ENCODE peak calls at places on chromosomes 7 and 10, in ten cellular contexts. A, J, Y, L, X, I, N, S, B and E are unnamed samples.

GRCh38 chr10:34255075-34255474 is 560.0 kb downstream of the PARD3 start:
- DNase-seq in A (no peak), J (no peak), Y (no peak), L (no peak), X (no peak), I (no peak), N (no peak), S (no peak), B (no peak), E (no peak)

GRCh38 chr7:92835851-92836488 is 403 bp downstream of the CDK6 start:
- DNase-seq in A (no peak), J (peak), Y (peak), L (no peak), X (no peak), I (peak), N (no peak), S (no peak), B (no peak), E (no peak)

GRCh38 chr10:82278401-82279182 is 403.6 kb downstream of the NRG3 start:
- DNase-seq in A (no peak), J (no peak), Y (no peak), L (no peak), X (no peak), I (no peak), N (no peak), S (no peak), B (no peak), E (no peak)

GRCh38 chr7:63900394-63901203 is 98.0 kb upstream of the ZNF722 start:
- DNase-seq in A (no peak), J (peak), Y (peak), L (peak), X (peak), I (peak), N (peak), S (peak), B (peak), E (peak)

GRCh38 chr10:14779053-14779649 is 4.5 kb upstream of the FAM107B start:
- DNase-seq in A (peak), J (no peak), Y (no peak), L (no peak), X (no peak), I (no peak), N (no peak), S (no peak), B (no peak), E (peak)

GRCh38 chr7:159061674-159062212 is 82.9 kb downstream of the VIPR2 start:
- DNase-seq in A (no peak), J (no peak), Y (peak), L (no peak), X (no peak), I (no peak), N (no peak), S (no peak), B (no peak), E (no peak)

GRCh38 chr7:333399-333776 is 43.4 kb downstream of the FOXL3 start:
- DNase-seq in A (no peak), J (peak), Y (no peak), L (no peak), X (peak), I (no peak), N (peak), S (no peak), B (no peak), E (no peak)

GRCh38 chr7:75986147-75986781 is 8.1 kb downstream of the TMEM120A start:
- DNase-seq in A (no peak), J (no peak), Y (peak), L (no peak), X (peak), I (no peak), N (no peak), S (no peak), B (no peak), E (no peak)

GRCh38 chr7:98110249-98111022 is 3.8 kb downstream of the LMTK2 start:
- DNase-seq in A (peak), J (peak), Y (no peak), L (no peak), X (no peak), I (peak), N (no peak), S (no peak), B (no peak), E (no peak)

GRCh38 chr10:130461631-130462030 is 325.4 kb downstream of the GLRX3 start:
- DNase-seq in A (no peak), J (no peak), Y (no peak), L (no peak), X (no peak), I (no peak), N (no peak), S (no peak), B (no peak), E (no peak)

GRCh38 chr10:69815099-69815498 is 13.4 kb downstream of the COL13A1 start:
- DNase-seq in A (no peak), J (peak), Y (no peak), L (no peak), X (no peak), I (no peak), N (no peak), S (no peak), B (no peak), E (no peak)

GRCh38 chr10:69810998-69811397 is 9.3 kb downstream of the COL13A1 start:
- DNase-seq in A (peak), J (no peak), Y (no peak), L (no peak), X (no peak), I (no peak), N (no peak), S (no peak), B (no peak), E (no peak)

GRCh38 chr10:69816536-69816935 is 14.8 kb downstream of the COL13A1 start:
- DNase-seq in A (no peak), J (no peak), Y (no peak), L (no peak), X (no peak), I (no peak), N (no peak), S (no peak), B (no peak), E (no peak)

GRCh38 chr10:69814251-69814650 is 12.5 kb downstream of the COL13A1 start:
- DNase-seq in A (no peak), J (no peak), Y (no peak), L (no peak), X (no peak), I (no peak), N (no peak), S (no peak), B (no peak), E (no peak)

DNA sequence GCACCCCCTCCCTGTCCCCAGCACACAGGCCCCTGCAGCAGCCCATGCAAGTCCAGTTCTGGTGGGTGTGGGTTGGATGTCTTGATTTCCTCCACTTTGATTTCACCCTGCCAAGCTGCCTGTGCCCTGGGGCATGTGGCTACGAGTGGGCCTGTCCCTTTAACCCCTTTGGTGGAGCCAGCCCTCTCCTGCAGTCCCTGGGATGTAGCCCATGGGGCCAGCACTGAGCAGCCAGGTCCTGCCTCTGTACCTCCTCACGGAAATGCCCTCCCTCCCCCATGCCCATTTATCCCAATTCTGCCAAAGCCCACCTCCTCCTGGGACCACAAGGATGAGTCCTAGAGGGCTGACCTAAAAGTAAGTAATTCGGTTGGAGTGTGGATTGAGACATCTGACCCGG is 11.9 kb downstream of the COL13A1 start:
- DNase-seq in A (no peak), J (no peak), Y (no peak), L (no peak), X (no peak), I (no peak), N (no peak), S (no peak), B (no peak), E (no peak)
- TF ChIP-seq CTCF in A (no peak), J (no peak), Y (no peak), L (no peak), X (no peak), I (no peak), N (no peak), S (no peak), B (no peak), E (no peak)

DNA sequence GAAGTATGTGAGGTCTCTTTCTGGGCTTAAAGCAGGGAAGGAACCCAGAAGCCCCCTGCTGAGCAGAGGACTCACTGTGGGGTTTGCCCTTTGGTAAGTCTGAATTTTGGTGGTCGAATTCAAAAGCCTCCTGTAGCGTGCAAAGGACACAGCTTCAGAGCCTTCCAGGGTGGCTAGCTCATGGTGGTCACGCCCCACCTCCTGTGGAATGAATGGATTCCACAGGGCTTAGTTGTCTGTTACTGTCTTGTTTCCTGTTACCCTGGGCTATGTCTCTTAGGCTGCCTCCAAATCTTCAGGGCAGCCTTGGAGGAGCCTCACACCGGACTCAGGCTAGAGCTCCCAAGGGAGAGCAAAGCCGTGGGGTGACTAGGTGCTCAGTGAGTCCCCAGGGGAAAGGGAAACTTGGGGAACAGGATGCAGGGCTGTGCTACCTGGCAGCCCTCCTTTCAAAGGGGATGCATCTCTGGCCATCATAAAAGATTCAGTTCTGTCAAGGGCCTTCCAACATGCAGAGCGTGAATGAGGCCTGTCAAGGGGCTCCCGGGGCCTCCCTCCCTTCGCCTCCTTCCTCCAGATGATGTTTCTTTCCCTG is 211.7 kb downstream of the CCSER2 start:
- DNase-seq in A (peak), J (no peak), Y (no peak), L (no peak), X (no peak), I (no peak), N (no peak), S (no peak), B (no peak), E (no peak)
- H3K4me3 ChIP-seq in A (no peak), J (no peak), Y (peak), L (no peak), X (no peak), I (peak), N (peak), S (no peak), B (peak), E (no peak)

DNA sequence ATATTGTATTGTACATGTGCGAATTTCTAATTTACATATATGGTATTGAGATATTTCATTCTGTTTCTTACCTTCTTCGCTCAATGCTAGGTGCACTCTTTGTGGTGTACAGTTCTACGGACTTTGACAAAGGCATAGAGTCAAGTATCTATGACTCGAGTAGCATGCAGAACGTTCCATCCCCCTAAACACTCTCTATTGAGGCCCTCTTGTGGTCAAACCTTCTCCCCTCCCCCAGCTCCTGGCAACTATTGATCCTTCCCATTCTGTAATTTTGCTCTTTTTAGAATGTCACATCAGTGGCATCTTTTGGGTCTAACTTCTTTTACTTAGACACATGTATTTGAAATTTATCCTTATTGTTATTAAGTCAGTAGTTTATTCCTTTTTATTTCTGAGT is 30.7 kb upstream of the GDF10 start:
- DNase-seq in A (no peak), J (no peak), Y (no peak), L (no peak), X (no peak), I (no peak), N (no peak), S (no peak), B (no peak), E (no peak)
- TF ChIP-seq CTCF in A (no peak), J (no peak), Y (peak), L (peak), X (no peak), I (no peak), N (no peak), S (no peak), B (no peak), E (peak)

GRCh38 chr10:665579-666091 is 23.8 kb downstream of the DIP2C start:
- DNase-seq in A (peak), J (peak), Y (peak), L (peak), X (no peak), I (no peak), N (no peak), S (no peak), B (no peak), E (peak)
- H3K4me3 ChIP-seq in A (peak), J (no peak), Y (peak), L (peak), X (no peak), I (no peak), N (peak), S (no peak), B (no peak), E (peak)

DNA sequence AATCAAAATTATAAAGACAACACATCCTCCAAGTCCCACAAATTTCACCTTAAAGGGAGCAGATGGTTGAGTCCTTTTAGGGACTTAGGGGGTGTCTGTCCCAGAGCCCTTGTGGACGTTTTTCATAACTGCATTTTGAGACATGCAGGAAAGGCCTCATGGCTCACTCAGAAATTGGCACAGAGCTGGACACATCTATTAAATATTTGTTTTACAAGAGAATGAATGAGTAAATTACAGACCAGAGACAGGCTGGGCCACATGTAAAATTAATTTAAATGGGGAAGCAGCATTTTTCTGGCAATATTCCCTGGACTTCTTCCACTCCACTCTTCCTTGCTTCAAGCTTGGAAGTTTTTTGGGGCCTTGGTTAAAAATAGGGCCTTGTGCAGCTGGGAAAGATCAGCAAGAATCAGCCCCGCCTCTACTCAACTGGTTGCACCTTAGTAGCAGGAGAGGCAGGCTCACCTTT is 20.0 kb downstream of the LAMB1 start:
- DNase-seq in A (peak), J (no peak), Y (no peak), L (no peak), X (no peak), I (no peak), N (no peak), S (no peak), B (no peak), E (peak)
- TF ChIP-seq CTCF in A (no peak), J (no peak), Y (peak), L (no peak), X (no peak), I (no peak), N (peak), S (no peak), B (peak), E (peak)

DNA sequence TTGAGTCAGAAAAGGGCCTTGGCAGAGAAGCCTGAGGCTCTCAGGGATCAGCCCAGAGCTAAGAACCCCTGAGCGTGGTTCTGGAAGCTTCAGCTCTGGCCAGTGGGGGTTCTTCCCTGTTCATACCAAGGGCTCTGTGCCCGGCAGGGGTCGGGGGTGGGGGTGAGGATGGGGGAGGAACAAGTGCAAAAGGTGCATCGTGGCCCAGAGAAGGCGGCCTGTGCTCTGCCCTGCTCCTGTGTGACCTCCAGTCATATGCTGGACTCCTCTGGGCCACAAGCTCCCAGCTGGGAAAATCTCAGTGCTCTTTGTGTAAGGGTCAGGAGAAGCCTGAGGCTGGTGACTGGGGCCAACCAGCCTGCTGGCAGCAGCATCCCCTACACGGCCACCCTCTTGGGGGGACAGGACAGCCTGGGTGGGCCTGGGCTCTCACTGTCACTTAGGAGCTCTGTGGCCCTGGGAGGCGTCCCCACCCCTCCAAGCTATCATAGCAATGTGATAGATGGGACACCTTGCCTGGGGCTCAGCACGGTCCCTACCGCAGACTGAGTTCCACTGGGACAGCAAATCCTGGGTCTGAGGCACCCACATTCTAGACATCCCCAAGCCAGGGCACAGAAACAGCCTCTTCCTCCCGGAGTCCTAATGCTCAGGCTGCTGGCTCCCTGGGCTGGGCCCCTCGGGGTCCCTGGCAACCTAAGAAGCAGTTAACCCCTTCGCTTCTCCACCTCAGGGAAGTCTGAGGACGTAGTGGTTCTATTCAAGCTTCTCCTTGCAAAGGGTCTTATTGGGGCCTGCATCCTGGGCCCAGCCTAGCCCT is 2.5 kb downstream of the MMRN2 start:
- DNase-seq in A (no peak), J (no peak), Y (no peak), L (no peak), X (peak), I (no peak), N (no peak), S (no peak), B (no peak), E (no peak)
- H3K4me3 ChIP-seq in A (no peak), J (no peak), Y (peak), L (no peak), X (peak), I (peak), N (peak), S (no peak), B (no peak), E (no peak)

GRCh38 chr10:98246911-98247820 is 20.8 kb downstream of the LOXL4 start:
- DNase-seq in A (peak), J (no peak), Y (no peak), L (no peak), X (no peak), I (no peak), N (no peak), S (no peak), B (no peak), E (no peak)

GRCh38 chr10:98244586-98244985 is 23.4 kb downstream of the LOXL4 start:
- DNase-seq in A (no peak), J (no peak), Y (no peak), L (no peak), X (no peak), I (no peak), N (no peak), S (no peak), B (no peak), E (no peak)

GRCh38 chr10:98238391-98238790 is 29.6 kb downstream of the LOXL4 start:
- DNase-seq in A (no peak), J (no peak), Y (no peak), L (no peak), X (no peak), I (no peak), N (no peak), S (no peak), B (no peak), E (no peak)

GRCh38 chr10:98240524-98240923 is 27.5 kb downstream of the LOXL4 start:
- DNase-seq in A (no peak), J (no peak), Y (no peak), L (no peak), X (no peak), I (no peak), N (no peak), S (no peak), B (no peak), E (no peak)

DNA sequence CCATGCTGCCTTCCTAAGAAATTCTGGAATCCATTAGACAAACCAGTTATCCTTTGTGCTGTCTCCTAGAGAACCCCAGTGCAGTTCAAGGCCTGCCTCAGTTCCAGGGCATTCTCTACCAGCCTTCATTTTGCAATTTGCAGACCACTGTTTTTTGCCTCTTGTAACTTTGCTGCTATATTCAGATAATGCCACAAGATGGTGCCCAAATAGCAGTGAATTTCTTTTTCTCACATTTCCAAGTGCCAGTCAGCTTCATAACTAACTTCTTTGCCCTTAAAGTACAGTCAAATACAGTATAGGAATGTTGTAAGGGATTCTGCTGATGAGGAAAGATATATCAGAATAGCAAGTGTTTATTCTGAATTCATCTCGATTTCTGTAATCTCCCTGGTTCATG is 25.2 kb downstream of the LOXL4 start:
- DNase-seq in A (peak), J (no peak), Y (no peak), L (no peak), X (no peak), I (no peak), N (no peak), S (no peak), B (no peak), E (no peak)
- TF ChIP-seq CTCF in A (peak), J (no peak), Y (peak), L (peak), X (peak), I (peak), N (peak), S (peak), B (peak), E (peak)

GRCh38 chr7:1532456-1533254 is 2.2 kb downstream of the MAFK start:
- DNase-seq in A (peak), J (peak), Y (peak), L (peak), X (peak), I (peak), N (peak), S (peak), B (no peak), E (peak)

GRCh38 chr7:1530946-1531262 is 402 bp downstream of the MAFK start:
- DNase-seq in A (no peak), J (no peak), Y (no peak), L (no peak), X (no peak), I (no peak), N (no peak), S (no peak), B (no peak), E (no peak)

GRCh38 chr7:1531263-1531978 is 919 bp downstream of the MAFK start:
- DNase-seq in A (peak), J (peak), Y (no peak), L (no peak), X (peak), I (peak), N (peak), S (peak), B (peak), E (no peak)

GRCh38 chr7:1533255-1533568 is 2.7 kb downstream of the MAFK start:
- DNase-seq in A (no peak), J (no peak), Y (no peak), L (no peak), X (no peak), I (no peak), N (no peak), S (no peak), B (no peak), E (no peak)

GRCh38 chr7:1531979-1532455 is 1.5 kb downstream of the MAFK start:
- DNase-seq in A (no peak), J (no peak), Y (no peak), L (no peak), X (no peak), I (peak), N (peak), S (peak), B (no peak), E (no peak)
- H3K4me3 ChIP-seq in A (peak), J (peak), Y (peak), L (peak), X (peak), I (peak), N (peak), S (peak), B (peak), E (peak)

GRCh38 chr10:96720422-96721206 is at the start of gene PIK3AP1:
- DNase-seq in A (no peak), J (peak), Y (peak), L (no peak), X (peak), I (peak), N (peak), S (peak), B (no peak), E (peak)

GRCh38 chr10:96718304-96718990 is 1.9 kb downstream of the PIK3AP1 start:
- DNase-seq in A (no peak), J (no peak), Y (no peak), L (no peak), X (no peak), I (no peak), N (no peak), S (no peak), B (no peak), E (no peak)

GRCh38 chr10:96721207-96721572 is 876 bp upstream of the PIK3AP1 start:
- DNase-seq in A (no peak), J (no peak), Y (no peak), L (no peak), X (no peak), I (no peak), N (no peak), S (no peak), B (no peak), E (no peak)

GRCh38 chr10:96719850-96720421 is 378 bp downstream of the PIK3AP1 start:
- DNase-seq in A (no peak), J (peak), Y (peak), L (no peak), X (peak), I (peak), N (peak), S (peak), B (no peak), E (no peak)

GRCh38 chr10:96719205-96719604 is 1.1 kb downstream of the PIK3AP1 start:
- DNase-seq in A (no peak), J (peak), Y (no peak), L (no peak), X (no peak), I (no peak), N (no peak), S (no peak), B (no peak), E (peak)
- TF ChIP-seq CTCF in A (no peak), J (no peak), Y (no peak), L (no peak), X (no peak), I (no peak), N (no peak), S (peak), B (no peak), E (peak)